ENCODE peak calls at places on chromosomes 5 and 9, in six cellular contexts. K is epithelial cell of prostate; H is left ventricle myocardium inferior; P is stimulated activated CD4-positive, alpha-beta T cell treated with anti-CD3 and anti-CD28 coated beads, Interleukin-12 subunit alpha, Interleukin-12 subunit beta, amount 100 ng/mL, for 48 hours; M is psoas muscle; T is colonic mucosa. C is an unnamed sample.

GRCh38 chr9:110125207-110125751 is 82.7 kb downstream of the C9orf152 start:
- DNase-seq in H (peak; percentile 86), K (no peak), M (peak; percentile 78), P (no peak), T (peak; percentile 94), C (no peak)

GRCh38 chr9:84996049-84996448 is 326.5 kb downstream of the NTRK2 start:
- DNase-seq in H (no peak), M (no peak), T (no peak), P (no peak), K (peak; percentile 56), C (no peak)

GRCh38 chr9:123863164-123863855 is 66.6 kb downstream of the DENND1A start:
- DNase-seq in M (no peak), T (no peak), P (no peak), K (no peak), H (no peak), C (no peak)

GRCh38 chr9:91174772-91175171 is 186.9 kb downstream of the AUH start:
- DNase-seq in M (no peak), T (no peak), P (no peak), H (no peak), K (no peak), C (no peak)

GRCh38 chr5:31531543-31531887 is 378 bp downstream of the DROSHA start:
- DNase-seq in T (peak; percentile 33), M (peak; percentile 23), H (no peak), P (peak; percentile 8), K (no peak), C (no peak)

GRCh38 chr9:131627846-131628820 is 82.8 kb downstream of the PRRT1B start:
- DNase-seq in T (peak; percentile 95), M (peak; percentile 83), P (peak; percentile 17), K (no peak), H (no peak), C (peak; percentile 59)

GRCh38 chr5:74608754-74609576 is 31.6 kb downstream of the ENC1 start:
- DNase-seq in P (no peak), T (no peak), M (no peak), K (no peak), H (no peak), C (no peak)

GRCh38 chr5:116144103-116144502 is 59.3 kb downstream of the COMMD10 start:
- DNase-seq in T (no peak), H (no peak), K (no peak), M (no peak), P (no peak), C (no peak)

GRCh38 chr5:178114325-178115135 is 1.2 kb downstream of the N4BP3 start:
- DNase-seq in T (peak; percentile 54), P (peak; percentile 21), K (no peak), H (no peak), M (no peak), C (peak; percentile 55)

GRCh38 chr9:116951588-116952433 is 264.7 kb downstream of the TRIM32 start:
- DNase-seq in M (no peak), H (no peak), T (no peak), P (no peak), K (peak; percentile 68), C (no peak)

GRCh38 chr5:73967347-73967746 is 341.4 kb downstream of the ARHGEF28 start:
- DNase-seq in T (no peak), K (no peak), M (no peak), H (no peak), P (no peak), C (no peak)

GRCh38 chr5:115685966-115686691 is 60.3 kb upstream of the TMED7 start:
- DNase-seq in H (no peak), M (no peak), T (no peak), K (no peak), P (no peak), C (no peak)

GRCh38 chr9:80797841-80798688 is 891.3 kb downstream of the TLE1 start:
- DNase-seq in K (no peak), T (peak; percentile 22), P (no peak), H (peak; percentile 31), M (no peak), C (no peak)

GRCh38 chr9:131874916-131875670 is 135.2 kb upstream of the RAPGEF1 start:
- DNase-seq in K (no peak), M (no peak), T (no peak), P (no peak), H (no peak), C (no peak)

GRCh38 chr5:143495823-143496275 is 92.4 kb upstream of the NR3C1 start:
- DNase-seq in M (no peak), P (no peak), K (no peak), H (no peak), T (no peak), C (no peak)

GRCh38 chr5:134552301-134552700 is 26.8 kb downstream of the JADE2 start:
- DNase-seq in T (no peak), K (peak; percentile 55), M (peak; percentile 75), H (peak; percentile 86), P (no peak), C (no peak)

GRCh38 chr9:6153425-6153824 is 62.2 kb upstream of the IL33 start:
- DNase-seq in P (no peak), H (no peak), M (no peak), T (no peak), K (peak; percentile 71), C (no peak)

GRCh38 chr5:14781106-14781505 is 90.5 kb downstream of the ANKH start:
- DNase-seq in K (no peak), P (no peak), T (no peak), M (no peak), H (no peak), C (no peak)

C was measured in central memory CD8-positive, alpha-beta T cell.